ENCODE peak calls at places on chromosomes 13 and 19, in seven cellular contexts. Y is adrenal gland, O is AG04450, Q is body of pancreas, E is neural crest cell, M is NB4, R is left lung. B is an unnamed sample.

GRCh38 chr13:42398542-42398941 is 126.6 kb downstream of the AKAP11 start:
- DNase-seq in Y (no peak), O (no peak), Q (no peak), E (no peak), M (no peak), R (no peak), B (no peak)

GRCh38 chr19:52336117-52336811 is at the start of gene ZNF610:
- DNase-seq in Y (peak), O (peak), Q (peak), E (peak), M (peak), R (peak), B (peak)

GRCh38 chr13:39047560-39047959 is 9.3 kb downstream of the NHLRC3 start:
- DNase-seq in Y (no peak), O (no peak), Q (peak), E (no peak), M (no peak), R (no peak), B (peak)

GRCh38 chr19:5394907-5395505 is 54.4 kb upstream of the PTPRS start:
- DNase-seq in Y (no peak), O (no peak), Q (no peak), E (peak), M (no peak), R (no peak), B (no peak)

GRCh38 chr19:17681505-17682125 is 6.5 kb downstream of the UNC13A start:
- DNase-seq in Y (peak), O (peak), Q (peak), E (peak), M (peak), R (peak), B (no peak)

GRCh38 chr19:30649934-30650614 is 277.9 kb downstream of the ZNF536 start:
- DNase-seq in Y (peak), O (no peak), Q (peak), E (peak), M (peak), R (no peak), B (no peak)

GRCh38 chr19:8251025-8251472 is 41.9 kb downstream of the CERS4 start:
- DNase-seq in Y (no peak), O (no peak), Q (peak), E (no peak), M (peak), R (peak), B (peak)

GRCh38 chr13:96934889-96935490 is 59.3 kb downstream of the OXGR1 start:
- DNase-seq in Y (no peak), O (no peak), Q (no peak), E (no peak), M (no peak), R (no peak), B (no peak)

GRCh38 chr13:110347535-110348308 is 40.6 kb downstream of the COL4A2 start:
- DNase-seq in Y (peak), O (no peak), Q (no peak), E (no peak), M (no peak), R (no peak), B (peak)

GRCh38 chr19:1503089-1503924 is 9.5 kb downstream of the ADAMTSL5 start:
- DNase-seq in Y (no peak), O (no peak), Q (peak), E (peak), M (peak), R (no peak), B (no peak)

GRCh38 chr13:35630551-35631275 is 154.2 kb upstream of the MAB21L1 start:
- DNase-seq in Y (no peak), O (peak), Q (no peak), E (no peak), M (peak), R (no peak), B (peak)

GRCh38 chr13:31050486-31051400 is 111.0 kb downstream of the HSPH1 start:
- DNase-seq in Y (no peak), O (no peak), Q (no peak), E (no peak), M (no peak), R (no peak), B (no peak)

GRCh38 chr13:64716936-64717335 is 2513.2 kb downstream of the PCDH9 start:
- DNase-seq in Y (no peak), O (no peak), Q (no peak), E (no peak), M (no peak), R (no peak), B (no peak)

GRCh38 chr19:15015946-15016542 is 33.2 kb upstream of the CASP14 start:
- DNase-seq in Y (peak), O (no peak), Q (peak), E (peak), M (peak), R (no peak), B (no peak)

GRCh38 chr13:30623392-30623791 is 5.7 kb downstream of the USPL1 start:
- DNase-seq in Y (no peak), O (no peak), Q (no peak), E (no peak), M (no peak), R (no peak), B (no peak)

GRCh38 chr19:409515-410242 is 732 bp upstream of the C2CD4C start:
- DNase-seq in Y (no peak), O (no peak), Q (no peak), E (no peak), M (peak), R (no peak), B (no peak)

DNA sequence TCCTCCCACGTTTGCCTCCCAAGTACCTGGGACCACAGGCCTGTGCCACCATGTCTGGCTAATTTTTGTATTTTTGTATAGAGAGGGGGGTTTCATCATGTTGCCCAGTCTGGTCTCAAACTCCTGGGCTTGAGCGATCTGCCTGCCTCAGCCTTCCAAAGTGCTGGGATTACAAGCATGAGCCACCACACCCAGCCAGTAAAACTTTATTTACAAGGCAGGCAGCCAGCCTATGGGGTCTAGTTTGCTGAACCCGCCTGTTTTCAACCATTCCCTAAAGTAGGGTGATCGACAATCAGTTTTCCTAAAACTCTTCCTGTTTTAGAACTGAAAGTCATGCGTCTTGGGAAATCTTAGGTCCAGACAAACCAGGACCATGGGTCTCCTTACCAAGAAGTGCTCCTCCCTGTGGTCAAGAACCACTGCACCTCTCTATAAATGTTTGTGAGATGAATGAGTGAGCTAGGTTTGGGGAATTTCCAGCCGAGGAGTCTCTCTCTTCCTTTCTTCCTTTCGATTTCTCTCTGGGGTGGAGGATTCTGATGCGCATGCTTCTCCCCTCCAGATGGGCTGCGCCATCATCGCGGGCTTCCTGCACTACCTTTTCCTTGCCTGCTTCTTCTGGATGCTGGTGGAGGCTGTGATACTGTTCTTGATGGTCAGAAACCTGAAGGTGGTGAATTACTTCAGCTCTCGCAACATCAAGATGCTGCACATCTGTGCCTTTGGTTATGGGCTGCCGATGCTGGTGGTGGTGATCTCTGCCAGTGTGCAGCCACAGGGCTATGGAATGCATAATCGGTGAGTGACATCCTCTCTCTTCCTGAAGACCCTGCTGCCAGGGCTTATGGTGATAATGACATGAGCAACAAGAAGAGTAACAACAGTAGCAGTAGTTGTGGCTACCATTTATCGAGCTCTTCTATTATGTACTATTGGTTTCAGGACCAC is 38.7 kb downstream of the ADGRE1 start:
- DNase-seq in Y (no peak), O (no peak), Q (no peak), E (no peak), M (peak), R (no peak), B (no peak)
- TF ChIP-seq CTCF in Y (no peak), O (no peak), Q (no peak), E (no peak), M (peak), R (no peak), B (no peak)

DNA sequence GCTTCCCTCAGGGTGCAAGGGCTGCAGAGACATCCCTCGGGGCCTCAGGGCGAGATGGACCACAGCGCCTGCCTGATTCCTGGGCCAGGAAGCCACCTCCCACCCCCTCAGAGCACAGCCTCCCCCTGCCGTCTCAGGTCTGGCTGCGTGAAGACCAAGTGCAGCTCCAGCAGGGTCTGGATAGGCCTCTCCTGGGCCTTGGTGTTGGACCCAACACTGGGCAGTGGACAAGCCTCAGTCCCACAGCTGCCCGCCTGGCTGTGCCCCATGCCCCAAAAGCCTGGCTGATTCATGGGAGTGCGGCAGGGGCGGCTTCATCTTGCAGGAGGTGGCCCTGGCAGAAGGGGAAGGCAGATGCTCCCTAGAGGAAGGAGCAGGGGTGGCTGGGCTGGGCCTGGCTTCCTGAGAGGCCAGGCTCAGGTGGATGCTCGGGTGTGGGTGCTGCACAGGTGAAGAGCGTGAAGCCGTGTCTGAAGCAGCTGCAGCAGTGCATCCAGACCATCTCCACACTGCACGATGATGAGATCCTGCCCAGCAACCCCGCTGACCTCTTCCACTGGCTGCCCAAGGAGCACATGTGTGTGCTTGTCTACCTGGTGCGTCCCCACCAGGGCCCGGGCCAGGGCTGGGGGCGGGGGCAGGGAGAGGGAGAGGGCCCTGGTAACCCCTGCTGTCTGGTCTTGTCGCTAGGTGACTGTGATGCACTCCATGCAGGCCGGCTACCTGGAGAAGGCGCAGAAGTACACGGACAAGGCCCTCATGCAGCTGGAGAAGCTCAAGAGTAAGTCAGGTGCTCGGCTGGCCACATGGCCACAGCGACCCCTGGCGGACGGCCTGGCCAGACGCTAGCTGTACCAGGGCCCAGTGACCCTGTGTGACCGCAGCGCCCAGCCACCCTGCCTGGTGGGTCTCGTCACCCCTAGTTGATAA is 21.7 kb downstream of the MAU2 start:
- DNase-seq in Y (peak), O (peak), Q (peak), E (peak), M (peak), R (peak), B (peak)
- TF ChIP-seq CTCF in Y (peak), O (peak), Q (peak), E (peak), M (peak), R (peak), B (peak)

GRCh38 chr19:34173145-34173956 is 1.0 kb downstream of the LSM14A start:
- DNase-seq in Y (peak), O (no peak), Q (peak), E (peak), M (peak), R (peak), B (peak)
- TF ChIP-seq CTCF in Y (peak), O (peak), Q (no peak), E (no peak), M (no peak), R (no peak), B (no peak)

DNA sequence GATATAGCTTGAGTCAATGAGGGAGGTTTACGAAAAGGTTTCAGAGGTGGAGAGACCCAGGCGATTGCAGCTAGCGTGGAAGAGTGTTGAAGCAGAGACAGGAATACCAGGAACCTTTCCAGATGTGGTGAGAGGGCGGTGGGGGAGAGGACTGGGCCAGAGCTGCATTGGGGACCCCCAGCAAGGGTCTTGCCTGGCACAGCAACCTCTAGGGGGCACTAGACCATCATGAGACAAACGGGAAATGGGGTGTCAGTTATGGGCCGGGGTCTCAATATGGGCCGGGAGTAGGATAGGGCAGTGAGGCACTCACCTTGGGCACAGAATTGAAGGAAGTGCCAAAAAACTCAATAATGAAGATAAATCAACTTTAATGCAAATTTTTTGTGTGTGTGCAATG is 2.1 kb upstream of the LRP3 start:
- DNase-seq in Y (no peak), O (no peak), Q (no peak), E (no peak), M (no peak), R (no peak), B (no peak)
- TF ChIP-seq CTCF in Y (no peak), O (peak), Q (no peak), E (peak), M (peak), R (no peak), B (no peak)

GRCh38 chr19:10155834-10156233 is 36.1 kb upstream of the EIF3G start:
- DNase-seq in Y (no peak), O (no peak), Q (no peak), E (no peak), M (peak), R (no peak), B (no peak)

GRCh38 chr19:10146142-10146541 is 26.4 kb upstream of the EIF3G start:
- DNase-seq in Y (no peak), O (no peak), Q (no peak), E (no peak), M (no peak), R (no peak), B (no peak)

GRCh38 chr19:10149427-10149826 is 29.7 kb upstream of the EIF3G start:
- DNase-seq in Y (no peak), O (no peak), Q (no peak), E (no peak), M (no peak), R (no peak), B (no peak)

GRCh38 chr19:10151521-10151920 is 31.8 kb upstream of the EIF3G start:
- DNase-seq in Y (no peak), O (no peak), Q (no peak), E (no peak), M (no peak), R (no peak), B (no peak)

GRCh38 chr19:10152100-10152499 is 32.4 kb upstream of the EIF3G start:
- DNase-seq in Y (no peak), O (no peak), Q (no peak), E (no peak), M (no peak), R (no peak), B (no peak)
- TF ChIP-seq CTCF in Y (no peak), O (no peak), Q (no peak), E (no peak), M (no peak), R (no peak), B (no peak)

DNA sequence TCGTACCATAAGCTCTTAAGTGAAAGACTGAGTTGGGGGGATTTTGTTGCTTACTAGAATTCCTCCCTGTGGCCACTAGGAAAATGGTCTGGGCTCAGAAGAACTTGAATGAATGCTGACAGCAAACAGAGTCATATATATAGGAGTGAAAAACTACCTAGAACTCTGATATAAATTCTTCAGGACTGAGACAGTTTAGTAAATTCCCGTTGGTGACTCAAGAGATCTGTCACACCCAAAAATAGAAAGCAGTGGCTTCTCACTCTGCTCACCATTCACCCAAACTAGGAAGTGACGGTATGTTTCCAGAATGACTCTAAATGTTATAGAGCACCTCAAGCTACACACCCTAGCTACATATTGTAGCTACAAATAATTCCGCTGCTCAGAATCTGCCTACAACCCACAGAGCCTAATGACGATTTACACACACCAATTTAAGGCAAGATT is 116.2 kb downstream of the TBC1D4 start:
- DNase-seq in Y (no peak), O (peak), Q (no peak), E (no peak), M (peak), R (no peak), B (no peak)
- TF ChIP-seq CTCF in Y (peak), O (peak), Q (no peak), E (no peak), M (no peak), R (no peak), B (no peak)

DNA sequence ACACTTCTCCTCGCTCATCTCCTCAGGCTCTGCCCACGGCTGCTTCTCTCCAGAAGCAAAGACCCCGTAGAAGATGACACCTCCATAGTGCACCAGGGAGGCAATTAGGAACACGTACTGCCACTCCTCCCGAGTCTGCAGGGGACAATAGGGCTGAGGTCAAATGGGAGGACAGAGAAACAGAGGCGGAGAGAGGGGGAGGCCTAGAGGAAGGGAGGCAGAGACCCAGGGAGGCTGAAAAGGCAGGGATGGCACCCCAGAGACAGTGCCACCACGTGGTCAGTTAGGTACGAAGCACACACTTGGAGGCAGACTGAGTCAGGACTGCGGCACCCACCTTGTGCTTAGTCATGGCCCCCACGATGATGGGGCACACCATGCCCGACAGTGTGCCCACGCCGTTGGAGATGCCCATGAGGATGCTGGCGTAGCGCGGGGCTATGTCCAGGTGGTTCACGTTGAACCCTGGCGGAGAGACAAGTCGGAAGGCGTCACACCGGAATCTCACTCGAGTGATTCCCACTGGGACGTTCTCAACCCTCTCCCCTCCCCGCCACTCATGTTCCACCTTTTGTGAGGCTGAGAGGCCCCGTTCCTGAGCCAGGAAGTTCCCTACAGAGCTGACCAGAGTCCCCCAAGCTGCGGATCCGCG is 5.6 kb downstream of the GFY start:
- DNase-seq in Y (no peak), O (no peak), Q (no peak), E (no peak), M (peak), R (no peak), B (no peak)
- TF ChIP-seq CTCF in Y (no peak), O (peak), Q (no peak), E (peak), M (peak), R (peak), B (no peak)

DNA sequence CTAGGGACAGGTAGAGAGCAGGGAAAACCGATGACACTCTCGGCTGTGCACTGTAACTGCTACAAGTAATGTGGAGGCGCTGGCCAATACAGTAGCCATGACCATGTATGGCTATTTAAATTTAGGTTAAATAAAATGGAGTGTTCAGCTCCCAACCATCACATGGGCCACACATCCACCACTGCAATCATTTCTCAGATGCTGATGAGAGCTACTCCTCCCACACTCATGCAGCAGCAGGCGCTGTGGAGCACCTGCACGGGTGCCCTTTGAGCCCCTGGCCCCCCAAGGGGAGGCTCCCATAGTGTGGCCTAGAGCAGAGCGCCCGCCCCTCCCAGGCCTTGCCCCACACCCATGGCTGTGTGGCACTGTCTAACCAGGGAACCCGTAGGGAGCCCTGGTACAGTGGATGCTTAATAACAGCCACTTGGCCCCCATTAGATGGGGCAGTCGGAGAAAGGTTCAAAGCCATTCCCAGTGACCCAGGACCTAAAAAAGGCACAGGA is 6.0 kb downstream of the ACP4 start:
- DNase-seq in Y (no peak), O (no peak), Q (no peak), E (no peak), M (peak), R (no peak), B (no peak)
- TF ChIP-seq CTCF in Y (no peak), O (no peak), Q (no peak), E (no peak), M (no peak), R (no peak), B (no peak)

B was measured in prostate gland.